ENCODE peak calls at places on chromosomes 2 and 18, in four cellular contexts. J is A549, K is NB4, X is body of pancreas. T is an unnamed sample.

GRCh38 chr2:217822296-217823252 is 180.2 kb downstream of the TNS1 start:
- DNase-seq in X (no peak), J (no peak), K (no peak), T (no peak)

GRCh38 chr2:15142069-15142689 is 419.0 kb downstream of the NBAS start:
- DNase-seq in J (no peak), K (peak; percentile 12), X (no peak), T (no peak)

GRCh38 chr2:27489118-27489497 is 435 bp downstream of the IFT172 start:
- DNase-seq in J (peak; percentile 46), K (peak; percentile 50), X (no peak), T (peak; percentile 71)

GRCh38 chr18:36672437-36673344 is 156.1 kb downstream of the TPGS2 start:
- DNase-seq in K (peak; percentile 38), X (no peak), J (peak; percentile 31), T (no peak)

GRCh38 chr2:78757191-78757590 is 268.3 kb upstream of the REG3G start:
- DNase-seq in K (no peak), X (no peak), J (no peak), T (no peak)

GRCh38 chr2:204180671-204181070 is 244.1 kb downstream of the ICOS start:
- DNase-seq in K (no peak), J (no peak), X (no peak), T (no peak)

GRCh38 chr2:2650608-2651375 is 319.7 kb upstream of the MYT1L start:
- DNase-seq in J (no peak), X (no peak), K (no peak), T (no peak)

GRCh38 chr2:64228126-64228678 is 84.0 kb upstream of the PELI1 start:
- DNase-seq in J (peak; percentile 55), K (peak; percentile 86), X (peak; percentile 69), T (peak; percentile 46)

GRCh38 chr2:53724511-53724910 is 43.1 kb upstream of the CHAC2 start:
- DNase-seq in X (no peak), J (no peak), K (peak; percentile 6), T (no peak)

GRCh38 chr2:26170795-26171194 is 2.1 kb upstream of the GAREM2 start:
- DNase-seq in K (no peak), X (no peak), J (no peak), T (no peak)

GRCh38 chr18:63141777-63142176 is 177.8 kb downstream of the BCL2 start:
- DNase-seq in J (no peak), K (peak; percentile 56), X (no peak), T (no peak)

GRCh38 chr2:673615-674318 is 3.4 kb downstream of the TMEM18 start:
- DNase-seq in K (no peak), J (no peak), X (no peak), T (no peak)

GRCh38 chr2:101518470-101519172 is 43.7 kb upstream of the RFX8 start:
- DNase-seq in K (peak; percentile 54), X (peak; percentile 56), J (peak; percentile 83), T (no peak)

GRCh38 chr2:70388128-70388527 is 86.3 kb upstream of the FAM136A start:
- DNase-seq in X (no peak), K (no peak), J (no peak), T (no peak)

GRCh38 chr2:203928849-203929248 is 7.7 kb upstream of the ICOS start:
- DNase-seq in K (no peak), X (no peak), J (no peak), T (no peak)

DNA sequence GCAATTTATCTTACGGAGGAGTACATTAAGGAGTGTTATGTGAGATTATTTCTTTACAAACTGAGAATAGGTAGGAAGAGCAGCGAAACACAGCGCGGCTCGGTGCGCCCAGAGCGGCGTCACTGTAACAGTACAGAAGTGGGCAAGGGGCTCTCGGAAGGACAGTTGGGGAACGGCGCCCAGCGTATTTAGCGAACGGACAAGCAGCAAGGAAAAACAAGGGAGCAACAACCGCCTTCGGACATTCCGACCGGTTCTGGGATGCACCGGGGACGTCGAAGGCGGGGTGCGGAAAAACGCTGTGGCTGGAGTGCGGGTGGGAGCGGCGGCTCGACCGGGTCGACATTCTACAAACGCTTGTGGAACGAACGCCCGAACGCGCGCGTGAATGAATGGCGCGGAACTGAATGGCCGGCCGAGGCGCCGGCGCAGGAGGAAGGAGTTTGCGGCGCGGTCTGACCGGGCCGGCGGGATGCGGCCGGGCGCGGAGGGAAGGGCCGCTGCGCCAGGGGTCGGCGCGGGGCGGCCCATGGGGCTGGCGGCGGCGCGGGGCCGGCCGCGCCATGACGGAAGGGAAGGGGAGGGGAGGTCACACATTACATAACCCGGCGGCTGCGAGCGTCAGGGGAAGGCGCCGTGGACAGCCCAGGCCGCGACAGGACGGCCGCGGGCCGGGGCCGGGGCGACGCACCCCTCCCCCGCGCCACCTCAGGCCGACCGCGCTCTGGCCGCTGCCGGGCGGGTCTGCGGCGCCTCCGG is 639 bp downstream of the REV1 start:
- DNase-seq in X (peak; percentile 70), J (peak; percentile 69), K (peak; percentile 78), T (peak; percentile 76)
- TF ChIP-seq POLR2A in X (no peak), J (no peak), K (no peak), T (peak; percentile 43)

GRCh38 chr2:241315183-241315878 is at the start of gene HDLBP:
- DNase-seq in K (peak; percentile 99), J (peak; percentile 99), X (peak; percentile 100), T (peak; percentile 100)
- TF ChIP-seq POLR2A in K (peak; percentile 26), J (peak; percentile 15), X (peak; percentile 66), T (peak; percentile 95)

GRCh38 chr2:96265840-96266569 is at the start of the genes CIAO1 and TMEM127:
- DNase-seq in J (peak; percentile 98), X (peak; percentile 98), K (peak; percentile 100), T (peak; percentile 99)
- TF ChIP-seq POLR2A in J (peak; percentile 75), X (peak; percentile 81), K (peak; percentile 61), T (peak; percentile 86)

GRCh38 chr2:117128471-117128870 is 686.0 kb upstream of the DDX18 start:
- DNase-seq in J (no peak), X (no peak), K (peak; percentile 5), T (no peak)

GRCh38 chr2:117126656-117127055 is 687.8 kb upstream of the DDX18 start:
- DNase-seq in X (no peak), K (no peak), J (no peak), T (no peak)

GRCh38 chr2:117127680-117128079 is 686.8 kb upstream of the DDX18 start:
- DNase-seq in X (no peak), K (no peak), J (no peak), T (no peak)

GRCh38 chr2:117118994-117119393 is 695.5 kb upstream of the DDX18 start:
- DNase-seq in K (no peak), X (no peak), J (no peak), T (no peak)

GRCh38 chr2:117123362-117123761 is 691.1 kb upstream of the DDX18 start:
- DNase-seq in X (no peak), J (no peak), K (no peak), T (no peak)
- TF ChIP-seq POLR2A in X (no peak), J (no peak), K (no peak), T (no peak)

T was measured in erythroblast.